ENCODE peak calls at places on chromosomes 4 and X, in nine cellular contexts. One of them, this sample, is unnamed.

GRCh38 chrX:119981286-119982070 is 37.9 kb upstream of the NKAP start:
- DNase-seq in lower leg skin: no peak
- DNase-seq in foreskin fibroblast: no peak
- DNase-seq in AG09319: no peak
- DNase-seq in endothelial cell: no peak
- DNase-seq in HL-60: peak; percentile 47
- DNase-seq in Caco-2: peak; percentile 46
- DNase-seq in cardiac fibroblast: peak; percentile 36
- DNase-seq in ovary: no peak
- DNase-seq in this sample: no peak

GRCh38 chr4:36399762-36400353 is 118.4 kb downstream of the DTHD1 start:
- DNase-seq in lower leg skin: no peak
- DNase-seq in foreskin fibroblast: no peak
- DNase-seq in AG09319: no peak
- DNase-seq in endothelial cell: peak; percentile 41
- DNase-seq in HL-60: peak; percentile 32
- DNase-seq in Caco-2: peak; percentile 16
- DNase-seq in cardiac fibroblast: peak; percentile 14
- DNase-seq in ovary: no peak
- DNase-seq in this sample: no peak

GRCh38 chrX:57906790-57907189 is 3.5 kb downstream of the ZXDA start:
- DNase-seq in lower leg skin: no peak
- DNase-seq in foreskin fibroblast: peak; percentile 35
- DNase-seq in AG09319: no peak
- DNase-seq in endothelial cell: no peak
- DNase-seq in HL-60: no peak
- DNase-seq in Caco-2: no peak
- DNase-seq in cardiac fibroblast: peak; percentile 65
- DNase-seq in ovary: no peak
- DNase-seq in this sample: no peak

GRCh38 chr4:141248029-141248428 is 27.3 kb downstream of the ZNF330 start:
- DNase-seq in lower leg skin: no peak
- DNase-seq in foreskin fibroblast: peak; percentile 76
- DNase-seq in AG09319: peak; percentile 12
- DNase-seq in endothelial cell: no peak
- DNase-seq in HL-60: peak; percentile 80
- DNase-seq in Caco-2: no peak
- DNase-seq in cardiac fibroblast: peak; percentile 73
- DNase-seq in ovary: no peak
- DNase-seq in this sample: no peak

GRCh38 chr4:71771613-71772012 is 12.3 kb downstream of the GC start:
- DNase-seq in lower leg skin: no peak
- DNase-seq in foreskin fibroblast: no peak
- DNase-seq in AG09319: no peak
- DNase-seq in endothelial cell: no peak
- DNase-seq in HL-60: no peak
- DNase-seq in Caco-2: no peak
- DNase-seq in cardiac fibroblast: no peak
- DNase-seq in ovary: no peak
- DNase-seq in this sample: no peak

GRCh38 chr4:11182586-11183357 is 245.9 kb downstream of the HS3ST1 start:
- DNase-seq in lower leg skin: no peak
- DNase-seq in foreskin fibroblast: no peak
- DNase-seq in AG09319: no peak
- DNase-seq in endothelial cell: no peak
- DNase-seq in HL-60: no peak
- DNase-seq in Caco-2: no peak
- DNase-seq in cardiac fibroblast: no peak
- DNase-seq in ovary: no peak
- DNase-seq in this sample: no peak

GRCh38 chrX:64977830-64978229 is 1.6 kb upstream of the ZC4H2 start:
- DNase-seq in lower leg skin: no peak
- DNase-seq in foreskin fibroblast: no peak
- DNase-seq in AG09319: no peak
- DNase-seq in endothelial cell: no peak
- DNase-seq in HL-60: no peak
- DNase-seq in Caco-2: no peak
- DNase-seq in cardiac fibroblast: no peak
- DNase-seq in ovary: no peak
- DNase-seq in this sample: no peak

GRCh38 chrX:103423955-103424640 is 47.8 kb downstream of the BEX3 start:
- DNase-seq in lower leg skin: no peak
- DNase-seq in foreskin fibroblast: no peak
- DNase-seq in AG09319: no peak
- DNase-seq in endothelial cell: no peak
- DNase-seq in HL-60: no peak
- DNase-seq in Caco-2: no peak
- DNase-seq in cardiac fibroblast: no peak
- DNase-seq in ovary: no peak
- DNase-seq in this sample: no peak

GRCh38 chr4:88728146-88728545 is 30.5 kb upstream of the NAP1L5 start:
- DNase-seq in lower leg skin: no peak
- DNase-seq in foreskin fibroblast: no peak
- DNase-seq in AG09319: no peak
- DNase-seq in endothelial cell: no peak
- DNase-seq in HL-60: no peak
- DNase-seq in Caco-2: no peak
- DNase-seq in cardiac fibroblast: no peak
- DNase-seq in ovary: no peak
- DNase-seq in this sample: no peak
- TF ChIP-seq CTCF in lower leg skin: no peak
- TF ChIP-seq CTCF in foreskin fibroblast: no peak
- TF ChIP-seq CTCF in AG09319: no peak
- TF ChIP-seq CTCF in endothelial cell: no peak
- TF ChIP-seq CTCF in HL-60: no peak
- TF ChIP-seq CTCF in Caco-2: no peak
- TF ChIP-seq CTCF in cardiac fibroblast: no peak
- TF ChIP-seq CTCF in ovary: no peak
- TF ChIP-seq CTCF in this sample: no peak

DNA sequence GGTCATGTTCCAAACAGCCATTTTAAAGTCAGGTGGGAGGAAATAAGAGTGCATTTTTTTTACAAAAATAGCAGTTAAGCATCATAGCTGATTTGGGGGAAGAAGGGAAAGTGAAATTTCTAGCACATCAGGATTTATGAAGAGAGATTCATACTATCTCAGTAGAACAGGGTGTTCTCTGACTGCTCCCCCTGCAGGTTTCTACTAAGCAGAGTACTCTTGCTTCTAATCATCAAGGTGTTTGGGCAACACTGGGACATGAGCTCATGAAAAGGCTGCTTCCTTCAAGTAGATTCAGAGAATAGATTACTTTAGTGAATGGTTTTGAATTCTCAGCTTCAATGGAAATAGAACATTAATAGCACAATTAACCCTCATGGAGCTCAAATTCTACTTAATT is 591.4 kb upstream of the PCDH10 start:
- DNase-seq in lower leg skin: no peak
- DNase-seq in foreskin fibroblast: no peak
- DNase-seq in AG09319: no peak
- DNase-seq in endothelial cell: no peak
- DNase-seq in HL-60: no peak
- DNase-seq in Caco-2: no peak
- DNase-seq in cardiac fibroblast: no peak
- DNase-seq in ovary: no peak
- DNase-seq in this sample: no peak
- TF ChIP-seq CTCF in lower leg skin: no peak
- TF ChIP-seq CTCF in foreskin fibroblast: no peak
- TF ChIP-seq CTCF in AG09319: no peak
- TF ChIP-seq CTCF in endothelial cell: no peak
- TF ChIP-seq CTCF in HL-60: no peak
- TF ChIP-seq CTCF in Caco-2: peak; percentile 10
- TF ChIP-seq CTCF in cardiac fibroblast: no peak
- TF ChIP-seq CTCF in ovary: no peak
- TF ChIP-seq CTCF in this sample: peak; percentile 34

DNA sequence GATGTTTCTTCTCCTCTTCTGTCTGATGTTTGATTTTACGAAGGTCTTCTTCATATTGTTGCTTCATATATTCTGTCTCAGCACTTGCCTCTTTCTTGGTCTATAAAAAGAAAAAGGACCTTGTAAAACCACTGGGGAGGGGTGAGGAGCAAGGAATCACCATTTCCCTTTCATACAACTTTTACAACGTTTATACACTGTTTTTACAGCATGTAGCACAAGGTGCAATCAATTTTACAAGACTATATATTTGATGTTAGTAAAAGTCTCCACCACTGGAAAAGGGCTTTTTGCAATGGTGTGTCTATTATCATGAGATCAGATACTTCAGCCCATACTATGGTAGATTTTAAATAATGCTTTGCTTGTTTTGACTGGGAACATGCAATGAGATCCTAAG is 76.3 kb downstream of the FAM184B start:
- DNase-seq in lower leg skin: no peak
- DNase-seq in foreskin fibroblast: no peak
- DNase-seq in AG09319: no peak
- DNase-seq in endothelial cell: no peak
- DNase-seq in HL-60: no peak
- DNase-seq in Caco-2: no peak
- DNase-seq in cardiac fibroblast: no peak
- DNase-seq in ovary: no peak
- DNase-seq in this sample: no peak
- TF ChIP-seq CTCF in lower leg skin: no peak
- TF ChIP-seq CTCF in foreskin fibroblast: no peak
- TF ChIP-seq CTCF in AG09319: no peak
- TF ChIP-seq CTCF in endothelial cell: no peak
- TF ChIP-seq CTCF in HL-60: no peak
- TF ChIP-seq CTCF in Caco-2: no peak
- TF ChIP-seq CTCF in cardiac fibroblast: no peak
- TF ChIP-seq CTCF in ovary: no peak
- TF ChIP-seq CTCF in this sample: no peak

DNA sequence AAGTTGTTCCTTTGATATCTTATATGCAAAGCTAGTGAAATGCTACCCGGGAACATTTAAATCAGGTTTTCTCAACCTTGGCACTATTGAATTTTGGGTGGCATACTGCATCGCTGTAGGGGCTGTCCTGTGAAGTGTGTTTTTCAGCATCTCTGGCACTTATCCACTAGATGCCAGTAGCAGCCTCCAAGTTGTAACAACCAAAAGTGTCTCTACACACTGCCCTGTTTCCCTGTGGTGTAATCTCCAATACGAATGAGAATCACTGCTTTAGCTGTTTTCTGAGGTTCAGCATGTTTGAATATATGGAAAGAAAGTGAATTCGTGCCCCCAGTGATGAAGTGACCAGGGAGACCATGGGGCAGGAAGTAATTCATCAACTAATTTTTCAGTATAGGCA is 551.6 kb upstream of the PRKX start:
- DNase-seq in lower leg skin: no peak
- DNase-seq in foreskin fibroblast: no peak
- DNase-seq in AG09319: no peak
- DNase-seq in endothelial cell: no peak
- DNase-seq in HL-60: no peak
- DNase-seq in Caco-2: no peak
- DNase-seq in cardiac fibroblast: no peak
- DNase-seq in ovary: no peak
- DNase-seq in this sample: no peak
- TF ChIP-seq CTCF in lower leg skin: no peak
- TF ChIP-seq CTCF in foreskin fibroblast: no peak
- TF ChIP-seq CTCF in AG09319: no peak
- TF ChIP-seq CTCF in endothelial cell: no peak
- TF ChIP-seq CTCF in HL-60: no peak
- TF ChIP-seq CTCF in Caco-2: no peak
- TF ChIP-seq CTCF in cardiac fibroblast: no peak
- TF ChIP-seq CTCF in ovary: no peak
- TF ChIP-seq CTCF in this sample: no peak

DNA sequence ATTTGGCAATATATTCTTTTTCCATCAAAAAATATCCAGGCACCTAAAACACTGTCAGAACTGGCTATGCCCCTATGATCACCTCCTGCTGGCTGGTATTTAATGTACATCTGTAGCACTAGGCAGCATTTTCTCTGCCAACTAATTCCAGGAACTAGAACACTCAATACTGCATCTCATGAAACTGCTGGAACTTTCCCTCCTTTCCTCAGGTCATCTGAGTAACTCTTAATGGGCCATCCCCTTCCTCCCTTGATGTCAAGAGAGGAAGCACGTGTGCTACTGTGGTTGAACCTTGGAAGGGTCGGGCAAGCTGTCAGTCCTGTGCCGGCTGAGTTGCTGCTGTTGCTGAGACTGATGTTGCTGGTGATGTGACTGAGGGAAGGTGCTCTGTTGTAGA is 39.4 kb downstream of the TMEM165 start:
- DNase-seq in lower leg skin: no peak
- DNase-seq in foreskin fibroblast: peak; percentile 35
- DNase-seq in AG09319: no peak
- DNase-seq in endothelial cell: peak; percentile 29
- DNase-seq in HL-60: peak; percentile 19
- DNase-seq in Caco-2: no peak
- DNase-seq in cardiac fibroblast: peak; percentile 64
- DNase-seq in ovary: no peak
- DNase-seq in this sample: no peak
- TF ChIP-seq CTCF in lower leg skin: no peak
- TF ChIP-seq CTCF in foreskin fibroblast: peak; percentile 18
- TF ChIP-seq CTCF in AG09319: peak; percentile 29
- TF ChIP-seq CTCF in endothelial cell: peak; percentile 44
- TF ChIP-seq CTCF in HL-60: no peak
- TF ChIP-seq CTCF in Caco-2: no peak
- TF ChIP-seq CTCF in cardiac fibroblast: peak; percentile 40
- TF ChIP-seq CTCF in ovary: no peak
- TF ChIP-seq CTCF in this sample: peak; percentile 21

GRCh38 chrX:73262991-73263390 is 48.3 kb upstream of the NAP1L2 start:
- DNase-seq in lower leg skin: no peak
- DNase-seq in foreskin fibroblast: no peak
- DNase-seq in AG09319: no peak
- DNase-seq in endothelial cell: no peak
- DNase-seq in HL-60: no peak
- DNase-seq in Caco-2: peak; percentile 0
- DNase-seq in cardiac fibroblast: no peak
- DNase-seq in ovary: no peak
- DNase-seq in this sample: no peak
- TF ChIP-seq CTCF in lower leg skin: no peak
- TF ChIP-seq CTCF in foreskin fibroblast: no peak
- TF ChIP-seq CTCF in AG09319: peak; percentile 11
- TF ChIP-seq CTCF in endothelial cell: no peak
- TF ChIP-seq CTCF in HL-60: no peak
- TF ChIP-seq CTCF in Caco-2: no peak
- TF ChIP-seq CTCF in cardiac fibroblast: no peak
- TF ChIP-seq CTCF in ovary: no peak
- TF ChIP-seq CTCF in this sample: peak; percentile 27

GRCh38 chr4:52292245-52292644 is 241.1 kb downstream of the SPATA18 start:
- DNase-seq in lower leg skin: no peak
- DNase-seq in foreskin fibroblast: no peak
- DNase-seq in AG09319: no peak
- DNase-seq in endothelial cell: no peak
- DNase-seq in HL-60: no peak
- DNase-seq in Caco-2: no peak
- DNase-seq in cardiac fibroblast: no peak
- DNase-seq in ovary: no peak
- DNase-seq in this sample: no peak
- TF ChIP-seq CTCF in lower leg skin: no peak
- TF ChIP-seq CTCF in foreskin fibroblast: no peak
- TF ChIP-seq CTCF in AG09319: no peak
- TF ChIP-seq CTCF in endothelial cell: no peak
- TF ChIP-seq CTCF in HL-60: no peak
- TF ChIP-seq CTCF in Caco-2: no peak
- TF ChIP-seq CTCF in cardiac fibroblast: no peak
- TF ChIP-seq CTCF in ovary: no peak
- TF ChIP-seq CTCF in this sample: no peak